ENCODE peak calls at places on chromosomes 5 and 9, in ten cellular contexts. C is cardiac muscle cell; Y is activated CD8-positive, alpha-beta memory T cell treated with anti-CD3 and anti-CD28 coated beads, Interleukin-2, amount 10 ng/mL, durations not matched to agents 7 days and 5 days; N is HEK293T; K is NCI-H460; T is mammary epithelial cell; R is amniotic stem cell; H is GM04504; G is A673; I is NCI-H1092 treated with DMSO at 0.1 percent for 48 hours. V is an unnamed sample.

GRCh38 chr9:136681029-136681428 is 6.2 kb downstream of the AGPAT2 start:
- DNase-seq in C (no peak), Y (no peak), N (no peak), K (no peak), T (no peak), R (no peak), H (no peak), G (no peak), I (no peak), V (no peak)

GRCh38 chr9:98610196-98610595 is 98.5 kb downstream of the GABBR2 start:
- DNase-seq in C (peak), Y (no peak), N (no peak), K (no peak), T (no peak), R (no peak), H (no peak), G (no peak), I (no peak), V (no peak)

GRCh38 chr5:118371973-118372650 is 616.2 kb downstream of the DTWD2 start:
- DNase-seq in C (no peak), Y (no peak), N (no peak), K (no peak), T (no peak), R (no peak), H (no peak), G (no peak), I (peak), V (no peak)

GRCh38 chr9:113659039-113659438 is 195.5 kb downstream of the RGS3 start:
- DNase-seq in C (no peak), Y (no peak), N (no peak), K (no peak), T (no peak), R (no peak), H (no peak), G (no peak), I (no peak), V (no peak)

GRCh38 chr5:71719092-71719964 is at the start of gene CARTPT:
- DNase-seq in C (peak), Y (no peak), N (no peak), K (no peak), T (peak), R (no peak), H (no peak), G (peak), I (no peak), V (peak)

GRCh38 chr5:179854356-179854755 is 4.3 kb downstream of the MRNIP start:
- DNase-seq in C (no peak), Y (no peak), N (no peak), K (no peak), T (no peak), R (no peak), H (no peak), G (no peak), I (no peak), V (no peak)

GRCh38 chr9:135761150-135761844 is 59.3 kb downstream of the KCNT1 start:
- DNase-seq in C (no peak), Y (no peak), N (no peak), K (no peak), T (no peak), R (no peak), H (no peak), G (no peak), I (no peak), V (no peak)

GRCh38 chr9:92969516-92970466 is 22.5 kb downstream of the FGD3 start:
- DNase-seq in C (no peak), Y (peak), N (no peak), K (no peak), T (no peak), R (no peak), H (no peak), G (no peak), I (no peak), V (no peak)

GRCh38 chr9:93896093-93896492 is 59.1 kb downstream of the BARX1 start:
- DNase-seq in C (no peak), Y (peak), N (no peak), K (no peak), T (no peak), R (no peak), H (no peak), G (no peak), I (no peak), V (no peak)

GRCh38 chr9:118575341-118576070 is 793.7 kb downstream of the BRINP1 start:
- DNase-seq in C (peak), Y (no peak), N (no peak), K (no peak), T (peak), R (no peak), H (no peak), G (no peak), I (no peak), V (no peak)

GRCh38 chr5:122954719-122955118 is 81.8 kb downstream of the PPIC start:
- DNase-seq in C (no peak), Y (no peak), N (no peak), K (no peak), T (no peak), R (no peak), H (no peak), G (no peak), I (no peak), V (no peak)

GRCh38 chr5:175685701-175686350 is 28.0 kb downstream of the HRH2 start:
- DNase-seq in C (no peak), Y (no peak), N (no peak), K (no peak), T (no peak), R (no peak), H (no peak), G (no peak), I (no peak), V (no peak)

GRCh38 chr5:176725521-176725920 is 78.2 kb downstream of the TSPAN17 start:
- DNase-seq in C (no peak), Y (no peak), N (no peak), K (no peak), T (no peak), R (no peak), H (no peak), G (no peak), I (peak), V (no peak)

GRCh38 chr9:35948451-35948850 is 9.5 kb downstream of the OR2S2 start:
- DNase-seq in C (peak), Y (no peak), N (no peak), K (no peak), T (no peak), R (no peak), H (no peak), G (no peak), I (no peak), V (no peak)

GRCh38 chr5:172173771-172174170 is 14.3 kb downstream of the STK10 start:
- DNase-seq in C (peak), Y (peak), N (no peak), K (no peak), T (peak), R (no peak), H (no peak), G (no peak), I (no peak), V (no peak)

GRCh38 chr9:92140074-92140753 is 25.0 kb upstream of the SPTLC1 start:
- DNase-seq in C (peak), Y (peak), N (peak), K (peak), T (peak), R (peak), H (no peak), G (peak), I (peak), V (peak)